ENCODE peak calls at places on chromosomes 16 and 17, in five cellular contexts. P, U, T, M and J are unnamed samples.

GRCh38 chr16:71933913-71934696 is 38.8 kb downstream of the IST1 start:
- DNase-seq in U (no peak), P (no peak), T (peak; percentile 61), M (no peak), J (no peak)

GRCh38 chr16:2715519-2715918 is 4.5 kb downstream of the PRSS27 start:
- DNase-seq in U (peak; percentile 83), P (peak; percentile 66), M (peak; percentile 75), T (peak; percentile 50), J (peak; percentile 81)

GRCh38 chr16:85754403-85754802 is 3.5 kb upstream of the C16orf74 start:
- DNase-seq in U (no peak), T (no peak), P (no peak), M (no peak), J (no peak)

GRCh38 chr16:56742030-56742984 is 12.4 kb downstream of the NUP93 start:
- DNase-seq in U (no peak), P (no peak), T (peak; percentile 91), M (no peak), J (no peak)

GRCh38 chr17:14732211-14732610 is 431.3 kb downstream of the HS3ST3B1 start:
- DNase-seq in T (no peak), U (no peak), M (no peak), P (no peak), J (no peak)

GRCh38 chr17:47946929-47947397 is 5.6 kb downstream of the PNPO start:
- DNase-seq in P (peak; percentile 48), M (peak; percentile 67), T (peak; percentile 77), U (peak; percentile 81), J (peak; percentile 84)

GRCh38 chr17:32881054-32881453 is 4.1 kb upstream of the MYO1D start:
- DNase-seq in U (no peak), P (no peak), T (no peak), M (no peak), J (no peak)

GRCh38 chr17:3318336-3318735 is 20.2 kb upstream of the OR3A1 start:
- DNase-seq in T (no peak), P (no peak), M (no peak), U (no peak), J (no peak)

GRCh38 chr16:56450275-56450889 is 750 bp downstream of the NUDT21 start:
- DNase-seq in M (no peak), U (no peak), T (peak; percentile 9), P (no peak), J (no peak)

GRCh38 chr16:35931722-35932121 is 2472.3 kb downstream of the TP53TG3F start:
- DNase-seq in T (no peak), U (no peak), P (no peak), M (no peak), J (no peak)

GRCh38 chr17:7383742-7384488 is 3.0 kb downstream of the TNK1 start:
- DNase-seq in T (peak; percentile 46), M (no peak), P (peak; percentile 63), U (no peak), J (peak; percentile 60)

GRCh38 chr17:57578608-57578990 is 166.5 kb downstream of the CCDC182 start:
- DNase-seq in P (no peak), M (no peak), T (peak; percentile 62), U (no peak), J (no peak)

GRCh38 chr16:23453338-23454052 is 506 bp upstream of the COG7 start:
- DNase-seq in P (no peak), T (no peak), M (no peak), U (no peak), J (no peak)

GRCh38 chr16:1082266-1082951 is 9.9 kb downstream of the SSTR5 start:
- DNase-seq in M (no peak), P (no peak), U (no peak), T (peak; percentile 41), J (no peak)

GRCh38 chr17:40422990-40423611 is 5.4 kb upstream of the TOP2A start:
- DNase-seq in M (no peak), P (no peak), U (peak; percentile 31), T (no peak), J (no peak)

GRCh38 chr17:56274491-56274890 is 121.2 kb downstream of the ANKFN1 start:
- DNase-seq in P (no peak), M (no peak), U (no peak), T (no peak), J (no peak)

DNA sequence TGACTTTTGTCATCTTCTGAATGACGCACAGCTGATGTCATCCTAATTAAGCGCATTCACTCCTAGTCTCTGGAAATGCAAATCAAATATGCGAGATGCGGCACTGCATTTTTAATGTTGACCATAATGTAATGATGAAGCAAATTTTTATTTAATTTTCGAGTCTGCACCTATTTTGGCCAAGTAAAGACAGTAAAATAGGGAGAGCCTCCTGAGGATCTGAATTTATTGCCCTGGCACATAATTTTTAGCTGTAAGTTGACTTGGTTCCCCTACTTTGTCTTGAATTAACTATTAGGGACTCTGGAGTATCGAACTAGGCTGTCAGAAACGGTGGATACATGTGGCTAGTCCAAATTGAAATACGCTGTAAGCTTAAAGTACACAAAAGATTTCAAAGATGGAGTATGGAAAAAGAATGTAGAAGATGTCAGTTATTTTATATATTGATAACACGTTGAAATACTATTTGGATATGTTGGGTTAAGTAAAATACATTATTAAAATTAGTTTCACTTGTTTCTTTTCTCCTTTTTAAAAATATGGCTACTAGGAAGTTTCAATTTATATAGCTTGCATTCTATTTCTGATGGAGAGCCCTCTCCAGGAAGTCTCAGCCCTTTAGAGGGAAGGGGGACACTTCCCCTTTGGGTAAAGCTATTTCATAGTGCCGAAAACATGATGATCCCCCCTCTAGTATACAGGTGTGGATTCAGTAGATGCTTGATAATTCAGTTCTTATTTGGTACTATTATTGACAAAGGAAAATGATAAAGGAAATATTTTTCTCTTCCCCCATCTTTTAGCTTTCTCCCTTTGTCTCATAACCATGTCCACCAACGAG is 991 bp downstream of the KPNA2 start:
- DNase-seq in U (no peak), P (no peak), T (peak; percentile 66), M (no peak), J (no peak)
- H3K4me1 ChIP-seq in U (peaks cover 8% of the 10 kb centered on the region), P (peaks cover 8% of the 10 kb centered on the region), T (peaks cover 2% of the 10 kb centered on the region), M (peaks cover 15% of the 10 kb centered on the region), J (peaks cover 16% of the 10 kb centered on the region)

DNA sequence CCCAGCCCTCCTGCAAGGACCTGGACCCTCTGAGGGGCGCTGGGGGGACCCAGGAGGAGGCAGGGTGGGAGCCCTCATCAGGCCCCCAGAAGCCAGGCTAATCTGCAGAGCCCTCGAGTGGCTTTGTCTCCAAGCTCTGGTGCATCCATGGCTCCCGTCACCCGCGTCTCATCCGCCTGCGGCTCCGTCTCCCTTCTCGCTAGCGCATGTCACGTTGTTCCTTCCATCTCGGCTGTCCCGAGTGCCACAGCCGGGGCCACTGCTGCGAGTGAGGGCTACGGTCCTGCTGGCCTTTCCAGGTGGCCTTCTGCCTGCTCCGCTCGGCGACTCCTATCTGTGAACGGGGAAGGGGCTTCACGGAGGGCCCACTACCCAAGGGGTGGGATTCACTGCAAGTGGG is 53.6 kb downstream of the ZFPM1 start:
- DNase-seq in M (no peak), P (no peak), U (no peak), T (no peak), J (no peak)
- H3K4me1 ChIP-seq in M (no peaks in the 10 kb centered on the region), P (peaks cover 5% of the 10 kb centered on the region), U (no peaks in the 10 kb centered on the region), T (no peaks in the 10 kb centered on the region), J (no peaks in the 10 kb centered on the region)

DNA sequence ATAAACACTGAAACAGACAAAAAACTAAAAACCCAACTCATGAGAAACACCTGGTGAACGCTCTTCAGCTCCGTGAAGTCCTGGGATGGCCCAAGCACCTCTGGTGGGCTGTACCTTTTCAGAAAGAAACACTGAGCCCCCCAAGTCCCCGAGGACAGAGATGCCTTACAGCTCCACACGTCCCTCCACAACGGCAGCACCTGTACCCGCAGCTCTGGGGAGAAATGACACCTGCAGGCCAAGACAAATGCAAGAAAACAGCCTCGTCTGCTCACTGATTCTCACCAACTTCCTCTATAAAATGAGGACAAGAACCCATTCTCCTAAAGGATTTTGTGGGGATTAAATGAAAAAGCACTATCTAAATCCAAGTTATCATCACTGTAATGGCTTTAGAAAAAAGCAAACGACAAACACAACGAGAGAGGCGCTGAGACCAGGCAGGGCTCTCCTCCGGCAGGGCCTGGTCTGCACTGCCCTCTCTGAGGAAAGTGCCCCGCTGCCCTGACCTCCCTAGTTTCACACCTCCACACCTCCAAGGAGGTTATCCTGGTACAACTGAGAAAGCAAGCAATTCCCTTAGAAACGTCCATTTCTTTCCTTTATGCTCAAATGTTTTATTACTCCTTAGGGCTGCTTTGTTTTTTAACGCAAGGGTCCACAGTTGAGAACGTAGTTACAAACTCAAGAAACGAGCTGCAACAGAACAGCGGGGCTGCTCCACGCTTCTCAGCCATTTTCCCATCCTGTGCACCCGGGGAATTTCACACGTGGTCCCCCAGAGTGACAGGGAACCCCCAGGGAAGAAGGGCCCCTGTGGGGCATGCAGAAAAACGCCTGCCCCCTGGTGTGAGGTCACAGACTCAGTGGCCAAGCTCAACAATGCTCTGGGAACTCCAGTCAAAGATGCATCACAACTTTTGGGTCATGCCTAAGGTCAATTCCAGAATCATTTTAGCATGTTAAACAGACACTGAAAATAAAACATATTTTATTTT is 115.0 kb downstream of the ZNF778 start:
- DNase-seq in M (no peak), U (peak; percentile 35), P (no peak), T (no peak), J (no peak)
- H3K4me1 ChIP-seq in M (peaks cover 58% of the 10 kb centered on the region), U (peaks cover 62% of the 10 kb centered on the region), P (peaks cover 29% of the 10 kb centered on the region), T (peaks cover 42% of the 10 kb centered on the region), J (peaks cover 76% of the 10 kb centered on the region)

DNA sequence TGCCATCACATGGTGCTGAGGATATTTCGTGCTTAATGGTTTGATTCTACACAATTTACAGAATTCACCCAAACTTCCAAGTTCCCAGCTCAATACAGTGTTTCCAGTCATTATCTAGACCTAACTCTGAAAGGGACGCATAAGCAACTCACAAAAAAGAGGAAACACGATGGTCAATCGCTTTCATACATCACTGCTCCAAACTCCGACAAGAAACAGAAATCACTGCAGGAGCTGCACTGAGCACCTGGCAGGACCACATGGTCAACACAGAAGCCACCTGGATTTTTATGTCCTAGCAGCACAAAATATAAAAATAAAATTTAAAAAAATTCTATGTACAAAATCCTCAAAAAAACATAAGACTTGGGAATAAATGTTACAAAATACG is 19.7 kb upstream of the C16orf95 start:
- DNase-seq in P (no peak), U (no peak), T (no peak), M (no peak), J (peak; percentile 1)
- H3K4me1 ChIP-seq in P (no peaks in the 10 kb centered on the region), U (no peaks in the 10 kb centered on the region), T (no peaks in the 10 kb centered on the region), M (no peaks in the 10 kb centered on the region), J (peaks cover 17% of the 10 kb centered on the region)

DNA sequence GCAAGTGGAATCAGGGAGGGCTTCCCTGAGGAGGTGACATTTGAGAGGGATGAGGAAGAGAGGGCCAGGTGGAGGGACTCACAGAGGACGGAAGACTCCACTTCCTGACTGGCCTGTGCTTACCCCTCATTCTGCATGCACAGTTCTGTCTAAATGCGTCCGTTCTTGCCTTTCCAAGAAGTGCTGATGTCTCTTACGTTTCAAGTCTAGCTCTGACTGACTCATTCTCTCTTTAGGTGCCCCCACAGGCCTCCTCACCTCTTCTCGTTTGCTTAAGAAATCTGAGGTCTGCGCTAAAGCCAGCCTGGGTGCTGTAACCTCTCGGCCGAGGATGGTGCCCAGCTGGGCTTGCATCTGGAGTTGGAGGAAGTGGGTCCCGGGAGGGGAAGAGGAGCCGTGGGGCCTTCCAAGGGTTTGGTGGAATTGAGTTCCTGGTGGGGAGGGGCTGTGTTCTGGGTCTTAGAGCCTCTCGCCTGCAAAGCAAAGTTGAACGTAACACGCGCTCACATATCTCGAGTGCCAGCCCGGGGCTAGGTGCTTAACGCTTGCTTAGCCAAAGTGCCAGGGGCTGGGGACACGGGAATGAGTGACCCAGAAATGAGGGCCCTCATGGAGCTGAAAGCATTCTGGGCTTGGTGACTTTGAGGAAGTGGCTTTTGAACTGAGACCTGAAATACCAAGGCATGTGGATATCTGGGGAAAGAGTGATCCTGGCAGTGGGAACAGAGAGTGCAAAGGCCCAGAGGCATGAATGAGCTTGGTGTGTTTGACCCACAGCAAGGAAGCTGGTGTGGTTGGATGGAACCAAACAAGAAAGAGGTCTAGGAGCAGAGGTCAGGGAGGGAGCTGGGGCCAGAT is 4.9 kb downstream of the IL4R start:
- DNase-seq in T (no peak), M (no peak), U (peak; percentile 84), P (peak; percentile 6), J (peak; percentile 57)
- H3K4me1 ChIP-seq in T (peaks cover 10% of the 10 kb centered on the region), M (peaks cover 18% of the 10 kb centered on the region), U (peaks cover 85% of the 10 kb centered on the region), P (peaks cover 65% of the 10 kb centered on the region), J (no peaks in the 10 kb centered on the region)

GRCh38 chr16:68087688-68088087 is 2.5 kb downstream of the NFATC3 start:
- DNase-seq in P (no peak), M (no peak), T (no peak), U (no peak), J (no peak)
- H3K4me1 ChIP-seq in P (peaks cover 38% of the 10 kb centered on the region), M (peaks cover 65% of the 10 kb centered on the region), T (peaks cover 9% of the 10 kb centered on the region), U (peaks cover 52% of the 10 kb centered on the region), J (peaks cover 56% of the 10 kb centered on the region)